ENCODE peak calls at places on chromosome 17, in five cellular contexts. U, F, K, C and J are unnamed samples. For H3K9me3, the result is how much of the 10 kb centered on the place peaks cover.

GRCh38 chr17:44004077-44004760 is at the start of gene NAGS:
- DNase-seq in U (no peak), F (no peak), K (peak), C (no peak), J (peak)

GRCh38 chr17:82330322-82331239 is 3.0 kb downstream of the SECTM1 start:
- DNase-seq in U (no peak), F (no peak), K (peak), C (peak), J (peak)

GRCh38 chr17:81040791-81041337 is 5.9 kb downstream of the BAIAP2 start:
- DNase-seq in U (no peak), F (no peak), K (no peak), C (no peak), J (no peak)

GRCh38 chr17:2058521-2059124 is 3.7 kb downstream of the HIC1 start:
- DNase-seq in U (peak), F (peak), K (peak), C (no peak), J (peak)

GRCh38 chr17:10668771-10669170 is 11.7 kb upstream of the MYH3 start:
- DNase-seq in U (no peak), F (no peak), K (peak), C (no peak), J (no peak)

GRCh38 chr17:40437095-40437732 is 6.0 kb upstream of the IGFBP4 start:
- DNase-seq in U (no peak), F (no peak), K (no peak), C (no peak), J (no peak)

GRCh38 chr17:72205357-72205756 is 84.5 kb downstream of the SOX9 start:
- DNase-seq in U (no peak), F (no peak), K (no peak), C (no peak), J (no peak)

GRCh38 chr17:66260265-66260664 is 31.1 kb upstream of the APOH start:
- DNase-seq in U (no peak), F (no peak), K (no peak), C (no peak), J (no peak)

GRCh38 chr17:15341385-15341849 is at the start of gene TEKT3:
- DNase-seq in U (peak), F (peak), K (peak), C (peak), J (peak)

GRCh38 chr17:48215583-48216139 is 108.1 kb downstream of the SNX11 start:
- DNase-seq in U (no peak), F (no peak), K (peak), C (peak), J (no peak)

GRCh38 chr17:42429726-42430464 is 6.8 kb upstream of the CAVIN1 start:
- DNase-seq in U (no peak), F (no peak), K (no peak), C (no peak), J (no peak)

GRCh38 chr17:40355123-40355803 is 9.3 kb downstream of the GJD3 start:
- DNase-seq in U (peak), F (peak), K (peak), C (no peak), J (peak)

GRCh38 chr17:11005940-11006339 is 168.1 kb upstream of the PIRT start:
- DNase-seq in U (no peak), F (no peak), K (no peak), C (no peak), J (no peak)

GRCh38 chr17:64781394-64781793 is 119.3 kb upstream of the SMURF2 start:
- DNase-seq in U (peak), F (peak), K (peak), C (peak), J (peak)

GRCh38 chr17:44333371-44333770 is 8.7 kb upstream of the SLC25A39 start:
- DNase-seq in U (no peak), F (no peak), K (no peak), C (no peak), J (peak)

GRCh38 chr17:75959046-75959838 is 18.4 kb upstream of the FBF1 start:
- DNase-seq in U (no peak), F (no peak), K (peak), C (no peak), J (no peak)

GRCh38 chr17:55549140-55549539 is 37.9 kb upstream of the SMIM36 start:
- DNase-seq in U (no peak), F (no peak), K (no peak), C (no peak), J (no peak)

GRCh38 chr17:70655179-70655578 is 485.8 kb downstream of the KCNJ2 start:
- DNase-seq in U (no peak), F (no peak), K (no peak), C (no peak), J (no peak)

GRCh38 chr17:64547354-64547753 is 40.6 kb downstream of the CEP95 start:
- DNase-seq in U (no peak), F (no peak), K (no peak), C (no peak), J (no peak)

GRCh38 chr17:81071761-81072741 is 37.1 kb downstream of the BAIAP2 start:
- DNase-seq in U (no peak), F (no peak), K (no peak), C (peak), J (peak)

GRCh38 chr17:38958326-38958725 is 8.9 kb downstream of the FBXO47 start:
- DNase-seq in U (no peak), F (no peak), K (no peak), C (no peak), J (no peak)

GRCh38 chr17:67431210-67432015 is 54.3 kb downstream of the PITPNC1 start:
- DNase-seq in U (no peak), F (no peak), K (peak), C (peak), J (no peak)

GRCh38 chr17:53719229-53719628 is 103.5 kb upstream of the KIF2B start:
- DNase-seq in U (no peak), F (no peak), K (peak), C (peak), J (no peak)

GRCh38 chr17:21008516-21008915 is 34.3 kb downstream of the USP22 start:
- DNase-seq in U (no peak), F (no peak), K (no peak), C (no peak), J (no peak)

GRCh38 chr17:61403846-61404701 is 4.4 kb downstream of the TBX2 start:
- DNase-seq in U (peak), F (no peak), K (no peak), C (no peak), J (peak)

GRCh38 chr17:65163990-65164495 is 26.9 kb downstream of the RGS9 start:
- DNase-seq in U (no peak), F (no peak), K (peak), C (peak), J (no peak)

GRCh38 chr17:81053043-81053970 is 18.4 kb downstream of the BAIAP2 start:
- DNase-seq in U (no peak), F (no peak), K (no peak), C (no peak), J (no peak)

GRCh38 chr17:62859146-62859545 is 51.0 kb upstream of the MARCHF10 start:
- DNase-seq in U (no peak), F (no peak), K (no peak), C (no peak), J (no peak)

GRCh38 chr17:21196126-21196525 is 17.8 kb downstream of the TMEM11 start:
- DNase-seq in U (no peak), F (no peak), K (no peak), C (no peak), J (no peak)

GRCh38 chr17:40442392-40443195 is 656 bp upstream of the IGFBP4 start:
- DNase-seq in U (peak), F (peak), K (no peak), C (no peak), J (no peak)

GRCh38 chr17:32267690-32268205 is 2.1 kb downstream of the RHBDL3 start:
- DNase-seq in U (no peak), F (no peak), K (no peak), C (peak), J (peak)

GRCh38 chr17:78937561-78937960 is 12.4 kb upstream of the TIMP2 start:
- DNase-seq in U (no peak), F (no peak), K (no peak), C (no peak), J (no peak)

GRCh38 chr17:29585080-29585751 is 4.2 kb downstream of the GIT1 start:
- DNase-seq in U (peak), F (no peak), K (no peak), C (no peak), J (peak)

DNA sequence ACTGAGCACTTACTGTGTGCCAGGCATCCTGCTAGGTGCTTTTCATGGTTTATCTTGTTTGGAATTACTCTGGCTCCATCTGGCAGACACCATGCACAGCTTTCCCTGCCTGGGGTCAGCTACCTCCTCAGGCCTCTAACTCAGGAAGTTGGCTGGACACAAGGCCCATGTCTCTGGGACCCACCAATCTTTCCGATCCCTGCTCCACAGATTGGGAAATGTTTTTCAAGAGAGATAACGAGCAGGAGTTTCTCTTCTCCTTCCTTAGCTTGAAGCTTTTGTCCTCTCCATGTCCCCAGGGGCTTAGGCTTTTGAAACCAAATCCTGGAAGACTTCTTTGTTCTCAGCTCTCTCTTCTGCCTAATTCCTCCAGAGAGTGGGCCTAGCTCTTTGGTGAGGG is 11.5 kb upstream of the ELAC2 start:
- DNase-seq in U (no peak), F (no peak), K (no peak), C (no peak), J (no peak)
- H3K9me3 ChIP-seq in U (under half), F (under half), K (under half), C (under half), J (under half)

DNA sequence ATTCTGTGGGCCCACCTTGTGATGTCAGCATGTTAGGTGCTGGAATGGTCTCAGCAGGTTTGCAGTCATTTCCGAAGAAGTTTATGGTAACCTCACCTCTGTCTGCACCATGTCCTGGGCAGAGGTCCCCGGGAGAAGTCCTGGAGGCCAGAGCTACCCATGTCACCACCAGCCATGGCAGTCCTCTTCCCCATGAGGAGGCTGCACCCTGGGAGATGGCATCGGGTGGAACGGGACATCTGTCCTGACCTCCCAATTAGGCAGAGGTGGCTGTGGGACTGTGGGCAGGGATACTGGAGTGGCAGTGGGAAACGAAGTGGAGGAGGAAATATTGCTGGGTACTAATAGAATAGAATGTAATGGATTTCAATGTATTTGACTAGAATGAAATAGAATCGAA is 511.8 kb upstream of the WSB1 start:
- DNase-seq in U (no peak), F (no peak), K (no peak), C (no peak), J (no peak)
- H3K9me3 ChIP-seq in U (under half), F (half or more), K (under half), C (half or more), J (under half)

GRCh38 chr17:4026255-4026654 is 62.0 kb upstream of the ATP2A3 start:
- DNase-seq in U (no peak), F (no peak), K (no peak), C (no peak), J (no peak)
- H3K9me3 ChIP-seq in U (under half), F (under half), K (under half), C (under half), J (under half)

GRCh38 chr17:9421525-9421924 is 154.1 kb downstream of the STX8 start:
- DNase-seq in U (no peak), F (no peak), K (no peak), C (no peak), J (no peak)

GRCh38 chr17:9424071-9424640 is 151.5 kb downstream of the STX8 start:
- DNase-seq in U (no peak), F (no peak), K (no peak), C (no peak), J (no peak)

GRCh38 chr17:9414471-9414870 is 161.1 kb downstream of the STX8 start:
- DNase-seq in U (no peak), F (no peak), K (no peak), C (no peak), J (no peak)

GRCh38 chr17:9419932-9420453 is 155.6 kb downstream of the STX8 start:
- DNase-seq in U (no peak), F (no peak), K (no peak), C (no peak), J (no peak)
- H3K9me3 ChIP-seq in U (under half), F (under half), K (under half), C (under half), J (under half)

DNA sequence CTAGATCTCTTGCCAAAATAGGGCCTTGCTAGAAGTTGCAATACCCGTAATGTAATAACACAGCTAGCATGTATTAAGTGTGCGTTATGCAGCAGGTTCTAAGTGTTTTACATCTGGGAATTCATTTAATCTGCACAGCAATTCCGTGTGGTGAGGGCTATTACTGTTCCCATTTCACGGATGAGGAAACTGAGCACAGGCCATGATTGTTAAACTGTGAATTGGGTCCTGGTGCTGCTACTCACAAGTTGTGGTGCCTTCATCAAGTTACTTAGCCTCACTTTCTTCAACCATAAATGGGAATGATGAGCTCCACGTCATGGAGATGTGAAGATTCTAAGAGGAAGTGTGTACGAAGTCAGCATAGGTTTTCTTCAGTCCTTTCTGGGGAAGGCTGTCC is 199.0 kb upstream of the ASIC2 start:
- DNase-seq in U (no peak), F (no peak), K (no peak), C (no peak), J (no peak)
- H3K9me3 ChIP-seq in U (under half), F (under half), K (under half), C (under half), J (under half)